ENCODE peak calls at places on chromosomes 12 and 14, in four cellular contexts. G is CD8-positive, alpha-beta memory T cell; T is uterus; O is tibial nerve. M is an unnamed sample. For H3K4me1, the result is how much of the 10 kb centered on the place peaks cover.

GRCh38 chr14:33454707-33455106 is 496.2 kb downstream of the EGLN3 start:
- DNase-seq in O (no peak), T (no peak), G (no peak), M (no peak)

GRCh38 chr14:59186316-59186715 is 2.2 kb upstream of the DAAM1 start:
- DNase-seq in T (no peak), G (no peak), O (no peak), M (no peak)

GRCh38 chr12:40325349-40325960 is 100.7 kb downstream of the LRRK2 start:
- DNase-seq in T (no peak), O (no peak), G (no peak), M (no peak)

GRCh38 chr12:130195369-130195768 is 33.1 kb downstream of the FZD10 start:
- DNase-seq in G (no peak), O (no peak), T (no peak), M (no peak)

GRCh38 chr14:91048256-91048655 is 12.2 kb downstream of the RPS6KA5 start:
- DNase-seq in G (no peak), O (no peak), T (no peak), M (no peak)

GRCh38 chr12:56994231-56994746 is 12.1 kb downstream of the ZBTB39 start:
- DNase-seq in T (no peak), O (no peak), G (no peak), M (no peak)

GRCh38 chr12:116423053-116423452 is 136.1 kb upstream of the MAP1LC3B2 start:
- DNase-seq in O (no peak), G (no peak), T (peak), M (no peak)

GRCh38 chr14:74583689-74584434 is 28.2 kb downstream of the LTBP2 start:
- DNase-seq in O (no peak), T (peak), G (no peak), M (no peak)

GRCh38 chr14:30610719-30611388 is 11.3 kb upstream of the SCFD1 start:
- DNase-seq in G (no peak), O (peak), T (peak), M (peak)

GRCh38 chr12:3161861-3162260 is 84.7 kb downstream of the TSPAN9 start:
- DNase-seq in G (no peak), T (no peak), O (no peak), M (no peak)

GRCh38 chr14:97301931-97302559 is 504.9 kb downstream of the VRK1 start:
- DNase-seq in G (no peak), T (no peak), O (no peak), M (no peak)

GRCh38 chr12:47304161-47304560 is 224.4 kb upstream of the AMIGO2 start:
- DNase-seq in T (no peak), G (no peak), O (no peak), M (no peak)

GRCh38 chr12:55743131-55743921 is 404 bp downstream of the GDF11 start:
- DNase-seq in O (no peak), G (peak), T (peak), M (peak)

GRCh38 chr12:56165369-56165768 is 7.2 kb downstream of the MYL6 start:
- DNase-seq in O (no peak), G (no peak), T (no peak), M (no peak)

GRCh38 chr12:23862746-23863145 is 86.7 kb downstream of the SOX5 start:
- DNase-seq in T (no peak), G (no peak), O (no peak), M (no peak)

GRCh38 chr14:100192672-100193416 is 33.4 kb upstream of the DEGS2 start:
- DNase-seq in G (peak), T (peak), O (peak), M (peak)

GRCh38 chr14:35213869-35214387 is 78.3 kb upstream of the PSMA6 start:
- DNase-seq in G (no peak), O (no peak), T (no peak), M (no peak)

GRCh38 chr12:57240069-57240921 is 10.7 kb downstream of the STAC3 start:
- DNase-seq in O (no peak), T (no peak), G (peak), M (peak)

GRCh38 chr12:100868487-100868886 is 73.9 kb downstream of the ANO4 start:
- DNase-seq in G (no peak), O (no peak), T (no peak), M (no peak)

GRCh38 chr12:28242888-28243633 is 52.8 kb downstream of the CCDC91 start:
- DNase-seq in O (no peak), G (no peak), T (no peak), M (no peak)

DNA sequence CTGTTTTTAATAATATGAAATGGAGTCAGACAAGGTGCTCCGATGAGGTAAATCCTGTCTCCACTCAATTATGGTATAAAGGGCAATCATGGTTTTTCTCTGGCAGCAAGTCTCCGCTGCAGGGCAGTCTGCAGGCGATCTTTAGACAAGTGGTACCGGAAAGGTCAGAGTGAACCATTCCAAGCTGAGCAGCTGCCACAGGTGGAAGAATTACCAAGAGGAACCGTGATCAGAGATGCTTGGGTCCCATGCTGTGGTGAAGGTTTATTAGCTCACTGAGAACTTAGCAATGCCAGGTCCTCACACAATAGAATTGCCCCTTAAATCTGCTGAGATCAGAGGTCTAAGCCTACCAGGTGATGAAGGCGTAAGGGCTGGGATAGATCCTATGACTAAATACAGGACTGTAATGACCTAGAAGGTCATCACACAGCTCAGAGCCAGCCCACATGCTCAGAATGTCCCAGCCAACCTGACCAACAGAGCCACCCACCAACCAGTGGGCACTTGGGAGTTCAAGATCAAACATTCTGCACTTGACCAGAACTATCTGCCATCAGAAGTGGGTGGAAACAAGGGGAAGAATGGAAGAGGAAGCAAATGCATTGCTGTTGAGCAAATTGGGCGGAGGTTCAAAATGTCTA is 175.2 kb upstream of the BCL2L14 start:
- DNase-seq in T (no peak), O (no peak), G (no peak), M (no peak)
- H3K4me1 ChIP-seq in T (under half), O (under half), G (under half), M (under half)

GRCh38 chr12:120116792-120117651 is 469 bp upstream of the RAB35 start:
- DNase-seq in T (peak), G (peak), O (peak), M (peak)

GRCh38 chr12:120117961-120118709 is 1.6 kb upstream of the RAB35 start:
- DNase-seq in T (no peak), O (no peak), G (no peak), M (no peak)

GRCh38 chr12:120115692-120116442 is 686 bp downstream of the RAB35 start:
- DNase-seq in O (no peak), T (no peak), G (no peak), M (peak)

GRCh38 chr12:120115066-120115465 is 1.5 kb downstream of the RAB35 start:
- DNase-seq in O (no peak), G (no peak), T (no peak), M (no peak)

DNA sequence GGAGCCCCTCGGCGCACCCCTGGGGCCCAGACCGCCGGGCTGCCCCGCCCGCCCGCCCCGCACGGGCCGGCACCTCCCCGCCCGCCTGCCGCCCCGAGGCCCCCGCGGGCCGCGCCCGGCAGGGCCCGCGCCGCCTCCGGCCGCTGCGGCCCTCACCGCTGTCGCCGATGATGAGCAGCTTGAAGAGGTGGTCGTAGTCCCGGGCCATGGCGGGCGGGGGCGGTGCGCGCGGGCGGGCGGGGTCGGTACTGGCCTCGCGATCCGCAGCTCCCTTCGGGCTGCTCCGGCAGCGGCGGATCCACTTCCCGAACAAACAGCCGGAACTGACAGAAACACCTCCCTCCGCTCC is at the start of gene RAB35:
- DNase-seq in T (no peak), O (no peak), G (no peak), M (no peak)
- H3K4me1 ChIP-seq in T (under half), O (half or more), G (half or more), M (under half)

GRCh38 chr14:68783408-68784297 is 9.2 kb downstream of the ZFP36L1 start:
- DNase-seq in T (peak), G (no peak), O (no peak), M (peak)
- H3K4me1 ChIP-seq in T (under half), G (half or more), O (half or more), M (half or more)

GRCh38 chr12:65885716-65886115 is 61.4 kb downstream of the HMGA2 start:
- DNase-seq in T (no peak), G (no peak), O (no peak), M (no peak)
- H3K4me1 ChIP-seq in T (under half), G (under half), O (under half), M (under half)

GRCh38 chr12:124498178-124498869 is 69.1 kb downstream of the NCOR2 start:
- DNase-seq in G (no peak), O (no peak), T (no peak), M (no peak)

GRCh38 chr12:124495194-124495983 is 72.0 kb downstream of the NCOR2 start:
- DNase-seq in T (no peak), O (no peak), G (no peak), M (no peak)

GRCh38 chr12:124497039-124497438 is 70.4 kb downstream of the NCOR2 start:
- DNase-seq in T (no peak), G (no peak), O (no peak), M (no peak)

GRCh38 chr12:124497658-124498057 is 69.8 kb downstream of the NCOR2 start:
- DNase-seq in T (peak), G (no peak), O (peak), M (peak)

GRCh38 chr12:124496584-124496983 is 70.8 kb downstream of the NCOR2 start:
- DNase-seq in G (no peak), T (no peak), O (no peak), M (no peak)
- H3K4me1 ChIP-seq in G (under half), T (under half), O (half or more), M (half or more)

GRCh38 chr14:87081004-87081403 is 912.0 kb downstream of the GALC start:
- DNase-seq in T (no peak), O (no peak), G (no peak), M (no peak)
- H3K4me1 ChIP-seq in T (under half), O (under half), G (under half), M (under half)